ENCODE peak calls at places on chromosomes 3 and 15, in six cellular contexts. S is tibial nerve, Y is sigmoid colon, E is esophagus muscularis mucosa, A is transverse colon, R is A549. N is an unnamed sample.

GRCh38 chr3:71006810-71007785 is 576.4 kb downstream of the FOXP1 start:
- DNase-seq in S (no peak), Y (no peak), E (no peak), A (no peak), R (peak), N (no peak)

GRCh38 chr3:154121236-154122095 is at the start of gene ARHGEF26:
- DNase-seq in S (peak), Y (peak), E (peak), A (peak), R (peak), N (peak)

GRCh38 chr3:22284559-22284958 is 533.5 kb upstream of the ZNF385D start:
- DNase-seq in S (no peak), Y (no peak), E (no peak), A (no peak), R (no peak), N (no peak)

GRCh38 chr3:190175490-190175889 is 54.8 kb upstream of the P3H2 start:
- DNase-seq in S (no peak), Y (no peak), E (no peak), A (no peak), R (no peak), N (no peak)

GRCh38 chr3:121974601-121975111 is 47.4 kb downstream of the ILDR1 start:
- DNase-seq in S (no peak), Y (no peak), E (no peak), A (no peak), R (no peak), N (no peak)

GRCh38 chr3:6779140-6779539 is 81.8 kb upstream of the GRM7 start:
- DNase-seq in S (no peak), Y (no peak), E (no peak), A (no peak), R (peak), N (no peak)

GRCh38 chr3:71168043-71168720 is 415.3 kb downstream of the FOXP1 start:
- DNase-seq in S (no peak), Y (no peak), E (no peak), A (no peak), R (no peak), N (no peak)

GRCh38 chr3:57555316-57555715 is 758 bp upstream of the PDE12 start:
- DNase-seq in S (no peak), Y (no peak), E (no peak), A (no peak), R (no peak), N (no peak)

GRCh38 chr3:186821429-186822367 is 15.4 kb upstream of the RFC4 start:
- DNase-seq in S (no peak), Y (no peak), E (no peak), A (no peak), R (peak), N (no peak)

GRCh38 chr3:10359761-10360161 is 38.8 kb upstream of the SEC13 start:
- DNase-seq in S (no peak), Y (no peak), E (no peak), A (no peak), R (no peak), N (no peak)

GRCh38 chr15:94083467-94083991 is 147.8 kb upstream of the MCTP2 start:
- DNase-seq in S (no peak), Y (peak), E (peak), A (peak), R (no peak), N (no peak)

GRCh38 chr3:31695280-31696008 is 162.7 kb downstream of the STT3B start:
- DNase-seq in S (no peak), Y (no peak), E (no peak), A (peak), R (peak), N (no peak)

GRCh38 chr3:11201246-11202024 is 47.1 kb downstream of the HRH1 start:
- DNase-seq in S (no peak), Y (no peak), E (no peak), A (peak), R (peak), N (no peak)

GRCh38 chr3:46089237-46090011 is 62.1 kb upstream of the XCR1 start:
- DNase-seq in S (peak), Y (peak), E (peak), A (peak), R (peak), N (no peak)

GRCh38 chr3:14543446-14543845 is 3.3 kb upstream of the GRIP2 start:
- DNase-seq in S (no peak), Y (no peak), E (no peak), A (no peak), R (no peak), N (no peak)

GRCh38 chr15:44101944-44102343 is 93.1 kb downstream of the FRMD5 start:
- DNase-seq in S (no peak), Y (no peak), E (no peak), A (no peak), R (peak), N (no peak)

GRCh38 chr15:25182098-25182478 is 227.3 kb downstream of the SNRPN start:
- DNase-seq in S (no peak), Y (peak), E (no peak), A (no peak), R (no peak), N (peak)

GRCh38 chr3:106130384-106131084 is 261.7 kb upstream of the CBLB start:
- DNase-seq in S (no peak), Y (no peak), E (no peak), A (no peak), R (peak), N (no peak)

GRCh38 chr3:53303957-53304356 is 43.4 kb downstream of the DCP1A start:
- DNase-seq in S (no peak), Y (no peak), E (no peak), A (no peak), R (no peak), N (peak)

GRCh38 chr3:71208273-71209095 is 375.0 kb downstream of the FOXP1 start:
- DNase-seq in S (no peak), Y (no peak), E (no peak), A (peak), R (peak), N (no peak)

GRCh38 chr15:101143321-101143720 is 108.5 kb downstream of the CHSY1 start:
- DNase-seq in S (no peak), Y (peak), E (no peak), A (no peak), R (no peak), N (no peak)

GRCh38 chr3:185595520-185595919 is 9.4 kb downstream of the SENP2 start:
- DNase-seq in S (no peak), Y (no peak), E (no peak), A (no peak), R (no peak), N (no peak)

DNA sequence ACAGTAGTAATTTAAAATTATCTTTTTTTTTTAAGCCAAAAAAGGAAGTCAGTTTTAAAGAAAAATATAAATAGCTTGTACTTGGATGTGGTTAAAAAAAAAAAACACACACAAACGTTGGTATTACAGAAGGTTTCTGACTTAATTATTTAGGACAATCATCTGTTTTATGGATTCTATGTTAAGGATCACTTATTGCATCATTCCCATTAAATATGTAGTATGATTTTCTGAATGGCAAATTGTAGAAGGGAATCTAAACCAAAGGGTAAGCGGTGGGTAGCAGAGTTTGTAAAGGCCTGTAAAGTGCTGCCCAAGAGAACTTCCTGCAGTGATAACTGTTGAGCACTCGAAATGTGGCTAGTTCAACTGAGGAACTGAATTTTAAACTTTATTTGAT is 8.0 kb downstream of the SENP2 start:
- DNase-seq in S (no peak), Y (no peak), E (no peak), A (no peak), R (no peak), N (no peak)
- H3K4me3 ChIP-seq in S (no peak), Y (no peak), E (no peak), A (no peak), R (no peak), N (no peak)

GRCh38 chr3:171559586-171559985 is 99.4 kb upstream of the TNIK start:
- DNase-seq in S (no peak), Y (no peak), E (no peak), A (no peak), R (no peak), N (no peak)
- TF ChIP-seq EP300 in S (no peak), Y (no peak), E (no peak), A (no peak), R (no peak), N (no peak)

GRCh38 chr3:73772599-73772998 is 147.9 kb upstream of the PDZRN3 start:
- DNase-seq in S (no peak), Y (no peak), E (no peak), A (no peak), R (no peak), N (no peak)

GRCh38 chr3:73766599-73767378 is 142.0 kb upstream of the PDZRN3 start:
- DNase-seq in S (no peak), Y (peak), E (no peak), A (no peak), R (no peak), N (peak)

GRCh38 chr3:73765878-73766564 is 141.3 kb upstream of the PDZRN3 start:
- DNase-seq in S (no peak), Y (no peak), E (no peak), A (no peak), R (no peak), N (no peak)

GRCh38 chr3:73772076-73772475 is 147.3 kb upstream of the PDZRN3 start:
- DNase-seq in S (no peak), Y (no peak), E (no peak), A (no peak), R (no peak), N (no peak)

DNA sequence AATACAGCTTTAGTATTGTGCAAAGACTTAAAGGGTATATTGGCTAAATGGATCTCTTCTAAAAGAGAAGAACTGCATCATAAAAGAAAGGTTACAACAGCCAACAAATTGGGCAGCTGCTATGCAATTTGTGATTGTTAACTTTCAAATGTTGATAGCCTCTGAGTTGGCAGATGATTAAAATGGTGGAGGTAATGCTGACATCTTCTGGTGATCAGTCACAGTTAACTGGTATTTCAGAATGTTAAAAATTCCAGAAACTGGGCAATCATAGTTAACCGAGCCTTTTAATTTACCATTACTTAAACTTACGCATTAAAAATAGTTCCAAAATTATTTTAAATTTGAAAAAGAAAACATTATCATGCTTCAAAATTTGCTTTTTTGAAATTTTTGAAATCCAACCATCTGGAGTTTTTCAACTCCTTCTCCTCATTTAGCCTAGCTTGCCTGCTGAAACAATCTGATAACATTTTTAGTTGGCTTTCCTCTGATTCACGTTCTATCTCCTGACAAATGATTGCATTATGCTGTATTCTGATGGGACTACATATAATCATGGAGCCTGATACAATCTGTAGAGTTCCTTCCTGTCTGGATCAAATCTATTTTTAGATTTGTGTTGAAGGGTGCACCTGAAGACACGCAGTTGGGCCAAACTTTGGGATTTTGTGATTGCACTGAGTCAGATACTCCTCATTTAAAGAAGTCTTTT is 144.0 kb upstream of the PDZRN3 start:
- DNase-seq in S (no peak), Y (no peak), E (no peak), A (no peak), R (no peak), N (no peak)
- TF ChIP-seq CTCF in S (no peak), Y (no peak), E (no peak), A (no peak), R (no peak), N (no peak)

DNA sequence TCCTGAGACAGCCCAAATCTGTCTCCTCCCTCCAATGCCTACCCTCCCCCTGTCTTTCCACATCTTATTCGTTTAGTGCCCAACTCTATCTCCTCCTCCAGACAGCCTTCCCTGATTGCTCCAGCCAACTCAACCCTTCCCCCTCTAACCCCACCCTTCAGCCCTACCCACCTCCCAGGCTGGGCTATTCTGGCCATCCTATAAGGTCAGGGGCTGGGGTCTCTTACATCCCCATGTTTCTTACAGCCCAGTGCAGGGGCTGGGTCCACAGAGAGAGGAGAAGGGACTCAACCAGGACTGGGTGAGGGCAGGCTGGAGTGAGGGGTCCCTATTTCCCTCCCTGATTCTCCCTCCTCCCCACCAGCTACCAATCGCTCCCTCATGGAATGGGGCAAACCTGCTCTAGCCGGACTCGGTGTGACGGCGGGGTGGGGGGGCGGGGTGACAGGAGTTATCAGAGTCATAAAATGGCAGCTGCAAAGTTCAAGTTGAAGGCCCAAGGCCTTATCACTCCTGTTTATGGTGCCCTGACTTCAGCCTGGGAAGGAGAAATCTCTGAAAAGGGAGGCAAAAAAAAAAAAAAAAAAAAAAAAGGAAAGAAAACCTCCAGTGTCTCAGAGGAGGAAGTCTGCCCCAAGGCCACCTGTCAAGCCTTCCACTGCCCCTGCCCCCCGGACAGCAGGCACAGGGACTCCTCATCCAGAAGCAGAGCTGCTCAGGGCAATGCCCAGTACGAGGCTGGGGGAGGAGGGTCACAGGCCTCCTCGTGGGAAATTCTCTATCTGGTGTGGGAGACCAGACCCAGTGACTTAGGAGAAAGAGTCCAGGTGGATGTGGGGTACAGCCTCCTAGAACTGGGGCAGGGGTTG is 2.1 kb downstream of the VIPR1 start:
- DNase-seq in S (no peak), Y (peak), E (no peak), A (peak), R (no peak), N (no peak)
- H3K4me3 ChIP-seq in S (no peak), Y (no peak), E (no peak), A (no peak), R (no peak), N (no peak)

GRCh38 chr15:57227899-57228298 is 148.4 kb upstream of the CGNL1 start:
- DNase-seq in S (no peak), Y (no peak), E (no peak), A (no peak), R (no peak), N (no peak)
- TF ChIP-seq EP300 in S (no peak), Y (no peak), E (no peak), A (no peak), R (no peak), N (no peak)

DNA sequence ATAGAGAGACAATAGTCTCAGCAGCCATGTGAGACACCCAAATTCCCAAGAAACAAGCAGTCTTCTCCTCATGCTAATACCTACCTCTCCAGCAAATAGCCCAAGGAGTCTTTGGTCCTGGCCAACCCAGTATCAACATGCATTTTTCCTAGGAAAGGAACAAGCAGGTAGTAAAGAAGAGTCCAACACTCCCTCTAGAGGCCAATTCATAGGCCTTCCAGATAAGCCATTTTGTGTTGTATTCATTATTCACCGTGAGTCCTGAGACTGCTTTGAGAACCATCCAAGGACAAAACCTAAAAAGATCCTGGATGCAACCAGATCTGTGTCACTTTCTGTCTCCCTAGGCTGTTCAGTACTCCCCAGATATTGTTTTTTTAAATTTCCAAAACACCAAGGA is 63.6 kb upstream of the SNTN start:
- DNase-seq in S (no peak), Y (no peak), E (no peak), A (no peak), R (peak), N (no peak)
- TF ChIP-seq CTCF in S (no peak), Y (no peak), E (no peak), A (no peak), R (no peak), N (no peak)

N was measured in ovary.